ENCODE peak calls at places on chromosomes 11 and 22, in seven cellular contexts. M, A, W, B, Y, O and C are unnamed samples.

GRCh38 chr11:36155770-36156485 is 133.3 kb downstream of the COMMD9 start:
- DNase-seq in M (no peak), W (no peak), A (no peak), Y (peak), B (no peak), O (no peak), C (peak)

GRCh38 chr11:68581439-68581838 is 102.9 kb upstream of the GAL start:
- DNase-seq in O (no peak), B (no peak), M (no peak), W (no peak), Y (peak), A (no peak), C (no peak)

GRCh38 chr11:45933131-45933821 is 10.8 kb downstream of the LARGE2 start:
- DNase-seq in Y (no peak), A (no peak), B (no peak), W (no peak), O (no peak), M (no peak), C (no peak)

GRCh38 chr22:24008381-24009226 is 2.5 kb upstream of the CABIN1 start:
- DNase-seq in B (no peak), Y (no peak), M (no peak), O (no peak), W (no peak), A (no peak), C (no peak)

GRCh38 chr11:69642549-69642912 is 1.6 kb downstream of the CCND1 start:
- DNase-seq in A (no peak), W (no peak), M (no peak), Y (no peak), B (no peak), O (no peak), C (no peak)

GRCh38 chr11:106708348-106708747 is 309.9 kb downstream of the GUCY1A2 start:
- DNase-seq in O (peak), Y (no peak), B (no peak), A (no peak), M (no peak), W (no peak), C (no peak)

GRCh38 chr11:47270331-47271271 is 668 bp downstream of the MADD start:
- DNase-seq in B (peak), O (no peak), W (no peak), M (no peak), Y (peak), A (no peak), C (peak)

GRCh38 chr22:29830585-29830984 is 7.5 kb downstream of the ASCC2 start:
- DNase-seq in B (no peak), A (no peak), O (no peak), W (no peak), M (no peak), Y (no peak), C (no peak)

GRCh38 chr11:34560511-34560910 is 46.9 kb upstream of the ELF5 start:
- DNase-seq in B (no peak), O (no peak), M (no peak), Y (no peak), A (no peak), W (no peak), C (no peak)

GRCh38 chr11:78312712-78313111 is 104.9 kb downstream of the GAB2 start:
- DNase-seq in O (no peak), W (no peak), Y (no peak), A (no peak), M (no peak), B (no peak), C (no peak)